ENCODE peak calls at places on chromosome 1, in eight cellular contexts. V is mesendoderm, H is SK-N-SH, Q is astrocyte, O is keratinocyte, T is HepG2, N is HCT116, S is IMR-90. L is an unnamed sample.

GRCh38 chr1:236009857-236010256 is 55.0 kb downstream of the NID1 start:
- DNase-seq in V (no peak), H (no peak), Q (peak), O (no peak), T (no peak), N (no peak), S (peak), L (peak)

GRCh38 chr1:208040714-208041393 is 129.9 kb upstream of the CD34 start:
- DNase-seq in V (peak), H (no peak), Q (no peak), O (no peak), T (no peak), N (no peak), S (no peak), L (no peak)

GRCh38 chr1:119675349-119676343 is 27.6 kb upstream of the ZNF697 start:
- DNase-seq in V (peak), H (peak), Q (peak), O (peak), T (peak), N (peak), S (peak), L (peak)

GRCh38 chr1:163250382-163250974 is 47.8 kb upstream of the RGS5 start:
- DNase-seq in V (no peak), H (no peak), Q (no peak), O (no peak), T (no peak), N (no peak), S (no peak), L (no peak)

GRCh38 chr1:243447342-243447741 is 191.5 kb downstream of the SDCCAG8 start:
- DNase-seq in V (no peak), H (no peak), Q (peak), O (peak), T (no peak), N (no peak), S (peak), L (peak)

GRCh38 chr1:150577557-150578277 is 1.7 kb downstream of the MCL1 start:
- DNase-seq in V (no peak), H (peak), Q (no peak), O (no peak), T (no peak), N (no peak), S (peak), L (peak)

GRCh38 chr1:158045639-158046038 is 52.2 kb downstream of the KIRREL1 start:
- DNase-seq in V (peak), H (no peak), Q (peak), O (no peak), T (no peak), N (no peak), S (peak), L (peak)

GRCh38 chr1:228758451-228758850 is 23.2 kb downstream of the RHOU start:
- DNase-seq in V (no peak), H (no peak), Q (no peak), O (no peak), T (no peak), N (no peak), S (no peak), L (no peak)

GRCh38 chr1:10217748-10218441 is 7.5 kb downstream of the KIF1B start:
- DNase-seq in V (no peak), H (no peak), Q (peak), O (no peak), T (no peak), N (no peak), S (no peak), L (peak)

GRCh38 chr1:229192031-229192430 is 78.9 kb upstream of the RAB4A start:
- DNase-seq in V (no peak), H (no peak), Q (peak), O (peak), T (no peak), N (no peak), S (peak), L (peak)

GRCh38 chr1:208225954-208226937 is 17.9 kb downstream of the PLXNA2 start:
- DNase-seq in V (no peak), H (no peak), Q (no peak), O (no peak), T (no peak), N (no peak), S (no peak), L (peak)

GRCh38 chr1:97758589-97759057 is 162.2 kb downstream of the DPYD start:
- DNase-seq in V (no peak), H (no peak), Q (peak), O (no peak), T (no peak), N (no peak), S (no peak), L (peak)

DNA sequence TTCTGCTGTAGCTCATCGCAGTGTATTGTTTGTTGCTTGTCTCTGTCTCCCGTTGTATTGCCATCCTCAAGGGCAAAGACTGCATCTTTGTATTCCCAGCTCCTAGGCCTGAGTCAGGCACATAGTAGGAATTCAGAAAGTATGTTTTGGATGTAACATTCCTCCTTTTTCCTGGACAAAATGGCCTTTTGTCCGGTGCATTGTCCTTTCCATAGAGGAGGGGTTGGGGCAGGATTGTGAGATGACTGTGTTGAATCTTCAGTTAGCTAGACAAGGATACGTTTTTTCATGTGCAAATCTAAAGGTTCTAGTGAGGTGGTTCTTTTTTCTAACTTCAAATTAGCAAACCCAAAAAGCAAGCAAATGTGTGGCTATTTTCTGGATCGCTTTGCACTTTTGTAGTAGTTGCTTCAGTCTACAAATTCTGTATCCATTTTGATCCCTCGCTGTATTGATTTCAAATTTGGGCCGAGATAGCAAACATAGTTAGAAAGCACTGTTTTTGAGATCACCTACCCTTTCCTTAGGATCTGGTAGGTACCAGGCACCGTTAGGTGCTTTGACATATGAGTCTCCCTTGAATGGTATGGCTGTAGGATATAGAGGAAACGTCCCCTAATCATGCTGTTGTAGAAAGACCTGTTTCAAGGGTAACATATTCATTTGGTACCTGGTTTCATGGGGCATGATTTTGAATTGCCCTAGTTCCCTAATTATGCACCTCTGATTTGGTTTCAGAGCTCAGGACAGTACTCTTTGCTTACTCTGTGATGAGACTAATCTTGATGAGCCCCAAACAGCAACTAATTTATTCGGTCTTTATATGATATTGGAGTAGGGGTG is 1.2 kb downstream of the PPP1R8 start:
- DNase-seq in V (no peak), H (no peak), Q (peak), O (no peak), T (peak), N (peak), S (peak), L (peak)
- H3K9ac ChIP-seq in V (peak), H (peak), Q (peak), O (peak), T (peak), N (peak), S (peak), L (peak)

GRCh38 chr1:209387969-209388329 is 195.6 kb upstream of the CAMK1G start:
- DNase-seq in V (peak), H (no peak), Q (peak), O (no peak), T (no peak), N (no peak), S (peak), L (no peak)

GRCh38 chr1:209390764-209391163 is 192.8 kb upstream of the CAMK1G start:
- DNase-seq in V (no peak), H (no peak), Q (no peak), O (no peak), T (no peak), N (no peak), S (no peak), L (no peak)

GRCh38 chr1:209388358-209388757 is 195.2 kb upstream of the CAMK1G start:
- DNase-seq in V (no peak), H (no peak), Q (no peak), O (no peak), T (no peak), N (no peak), S (no peak), L (no peak)

GRCh38 chr1:209387271-209387968 is 196.1 kb upstream of the CAMK1G start:
- DNase-seq in V (no peak), H (no peak), Q (no peak), O (no peak), T (no peak), N (no peak), S (no peak), L (no peak)

GRCh38 chr1:209389258-209389657 is 194.3 kb upstream of the CAMK1G start:
- DNase-seq in V (peak), H (no peak), Q (peak), O (peak), T (no peak), N (peak), S (peak), L (peak)
- H3K4me2 ChIP-seq in V (no peak), H (peak), Q (peak), O (peak), T (no peak), N (peak), S (no peak), L (no peak)

GRCh38 chr1:8121261-8122159 is 95.4 kb upstream of the ERRFI1 start:
- DNase-seq in V (peak), H (no peak), Q (peak), O (no peak), T (peak), N (peak), S (peak), L (peak)
- H3K9ac ChIP-seq in V (no peak), H (no peak), Q (peak), O (no peak), T (peak), N (peak), S (peak), L (peak)

DNA sequence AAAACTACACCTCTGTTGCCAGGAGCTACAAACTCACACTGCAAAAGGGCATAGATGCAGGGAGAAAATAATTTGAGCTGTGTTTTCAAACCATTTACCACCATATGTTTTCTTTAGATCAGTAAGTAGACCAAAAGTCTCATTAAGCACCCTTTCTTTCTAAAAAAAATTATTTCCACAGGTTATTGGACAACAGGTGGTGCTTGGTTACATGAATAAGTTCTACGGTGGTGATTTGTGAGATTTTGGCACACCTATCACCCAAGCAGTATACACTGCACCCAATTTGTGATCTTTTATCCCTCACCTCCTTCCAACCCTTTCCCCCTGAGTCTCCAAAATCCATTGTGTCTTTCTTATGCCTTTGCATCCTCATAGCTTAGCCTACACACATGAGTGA is 21.1 kb downstream of the MAP10 start:
- DNase-seq in V (no peak), H (no peak), Q (no peak), O (no peak), T (no peak), N (no peak), S (no peak), L (no peak)
- H3K4me2 ChIP-seq in V (no peak), H (no peak), Q (no peak), O (no peak), T (no peak), N (no peak), S (no peak), L (no peak)

DNA sequence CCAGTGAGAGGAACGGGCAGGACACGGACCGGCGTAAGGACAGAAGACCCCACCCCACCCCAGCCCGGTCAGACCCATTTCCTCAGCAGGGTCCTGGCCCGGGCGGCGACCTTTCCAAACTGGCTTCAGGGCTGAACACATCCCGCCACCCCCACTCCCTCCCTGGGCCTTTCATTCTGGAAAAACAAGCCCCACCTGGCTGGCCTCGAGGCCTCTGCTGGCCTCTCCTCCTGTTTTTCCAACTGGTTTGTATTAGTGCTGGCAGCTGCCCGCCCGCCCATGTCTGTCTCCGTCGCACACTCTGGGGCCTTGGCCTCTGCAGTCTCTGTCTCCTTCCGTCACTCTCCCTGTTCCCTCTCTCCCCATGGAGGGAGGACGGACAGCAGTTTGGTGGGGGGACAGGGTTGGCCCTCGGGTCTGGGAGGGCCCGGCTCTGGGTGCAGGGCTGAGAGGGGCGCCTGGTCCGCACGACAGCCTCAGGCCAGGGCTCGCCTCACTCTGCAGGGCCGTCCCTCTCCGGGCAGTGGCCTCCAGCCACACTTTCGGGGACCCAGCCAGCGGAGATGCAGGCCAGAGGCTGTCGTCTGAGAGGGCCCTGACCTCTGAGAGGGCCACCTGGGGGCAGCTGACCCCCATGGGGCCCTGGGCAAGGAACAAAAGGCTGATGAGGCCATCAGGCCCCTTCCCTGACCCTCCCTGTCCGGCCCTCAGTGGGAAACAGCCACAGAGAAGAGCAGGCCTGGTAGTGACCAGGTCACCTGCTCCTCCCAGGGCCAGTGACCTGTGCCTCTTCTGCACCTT is 1.5 kb upstream of the MXRA8 start:
- DNase-seq in V (no peak), H (peak), Q (peak), O (no peak), T (peak), N (no peak), S (peak), L (peak)
- H3K9ac ChIP-seq in V (no peak), H (peak), Q (peak), O (no peak), T (peak), N (peak), S (peak), L (peak)

GRCh38 chr1:161174911-161175310 is 2.4 kb downstream of the B4GALT3 start:
- DNase-seq in V (no peak), H (no peak), Q (no peak), O (no peak), T (no peak), N (no peak), S (no peak), L (no peak)
- H3K4me2 ChIP-seq in V (no peak), H (no peak), Q (no peak), O (no peak), T (no peak), N (no peak), S (no peak), L (no peak)

DNA sequence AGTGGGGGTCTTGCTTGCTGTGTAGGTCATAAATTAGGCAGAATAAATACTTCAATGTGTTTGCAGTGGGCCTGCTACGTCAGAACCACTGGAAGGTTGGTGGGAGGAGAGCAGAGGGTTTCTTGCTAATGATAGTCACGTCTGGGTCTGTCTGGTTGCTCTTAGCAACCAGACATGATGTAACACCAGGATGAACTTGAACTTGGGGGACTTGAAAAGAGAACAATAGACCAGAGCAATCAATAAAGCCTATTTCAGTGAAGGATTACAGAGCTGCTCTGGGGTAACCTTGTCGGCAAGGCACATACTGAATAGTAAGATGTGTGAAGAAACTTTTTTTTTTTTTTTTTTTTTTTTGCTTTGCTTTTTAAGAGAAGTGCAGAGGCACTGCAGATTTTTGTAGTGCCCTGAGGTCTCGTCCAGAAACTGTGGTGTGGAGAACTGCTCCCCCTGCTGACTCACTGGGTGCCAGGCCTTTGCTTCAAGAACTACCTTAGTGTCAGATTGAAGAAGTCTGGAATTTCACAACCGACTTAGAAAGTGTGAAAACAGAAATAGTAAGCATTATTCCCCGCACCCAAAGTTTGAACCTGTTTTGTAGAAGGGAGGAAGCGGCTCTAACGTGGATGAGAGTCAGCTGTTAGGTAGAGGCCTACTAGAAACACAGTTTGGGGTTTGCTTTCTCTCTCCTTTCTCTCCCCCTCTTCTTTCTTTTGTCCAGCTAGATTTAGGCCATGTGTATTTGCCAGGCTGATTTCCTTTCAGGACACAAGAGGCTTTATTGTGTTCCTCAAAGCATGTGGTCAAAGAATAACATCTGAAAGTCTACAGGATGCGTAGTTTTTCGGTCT is 271.6 kb downstream of the TM2D1 start:
- DNase-seq in V (peak), H (peak), Q (peak), O (peak), T (peak), N (peak), S (peak), L (peak)
- H3K9ac ChIP-seq in V (peak), H (peak), Q (peak), O (peak), T (no peak), N (no peak), S (no peak), L (peak)

L was measured in mesenchymal stem cell.